ENCODE peak calls at places on chromosome 12, in ten cellular contexts. L is fibroblast of lung; H is upper lobe of right lung; J is Panc1; U is neural progenitor cell; N is CD4-positive, CD25-positive, alpha-beta regulatory T cell; F is cardiac muscle cell; O is SK-N-SH; D is right lobe of liver; K is aorta. V is an unnamed sample.
A peak's percentile ranks its signal among the peaks of the same experiment; 100 is the strongest.

GRCh38 chr12:78571953-78572352 is 292.6 kb upstream of the SYT1 start:
- DNase-seq in F (no peak), K (no peak), H (no peak), L (no peak), D (no peak), N (no peak), O (no peak), J (no peak), U (peak; percentile 41), V (no peak)

GRCh38 chr12:108169671-108170070 is 40.6 kb downstream of the WSCD2 start:
- DNase-seq in F (no peak), L (no peak), D (no peak), J (no peak), N (no peak), O (no peak), U (no peak), K (no peak), H (no peak), V (no peak)

GRCh38 chr12:6328945-6329692 is 12.8 kb downstream of the TNFRSF1A start:
- DNase-seq in F (no peak), K (peak; percentile 57), O (no peak), L (no peak), D (no peak), U (no peak), J (no peak), H (no peak), N (no peak), V (no peak)

GRCh38 chr12:62933871-62934798 is 815 bp downstream of the PPM1H start:
- DNase-seq in J (no peak), F (peak; percentile 36), N (peak; percentile 1), U (peak; percentile 65), K (peak; percentile 63), L (peak; percentile 40), H (peak; percentile 77), O (peak; percentile 14), D (peak; percentile 55), V (peak; percentile 48)

GRCh38 chr12:402127-402456 is 648 bp downstream of the CCDC77 start:
- DNase-seq in H (no peak), U (peak; percentile 67), N (no peak), J (no peak), L (peak; percentile 26), F (peak; percentile 45), D (no peak), O (peak; percentile 32), K (no peak), V (no peak)

GRCh38 chr12:123971770-123972447 is 722 bp downstream of the CCDC92 start:
- DNase-seq in J (no peak), H (peak; percentile 77), U (peak; percentile 79), F (peak; percentile 41), D (peak; percentile 42), L (peak; percentile 59), K (no peak), N (peak; percentile 40), O (peak; percentile 69), V (no peak)

GRCh38 chr12:124471828-124472227 is 95.6 kb downstream of the NCOR2 start:
- DNase-seq in J (no peak), O (no peak), U (no peak), K (no peak), N (no peak), L (no peak), D (no peak), F (no peak), H (no peak), V (no peak)

GRCh38 chr12:107448198-107448597 is 237.4 kb upstream of the PWP1 start:
- DNase-seq in L (no peak), K (no peak), N (no peak), U (peak; percentile 73), O (peak; percentile 40), D (no peak), H (no peak), J (no peak), F (peak; percentile 8), V (no peak)

GRCh38 chr12:70592664-70593063 is 44.6 kb downstream of the PTPRB start:
- DNase-seq in D (no peak), F (no peak), N (no peak), H (no peak), L (no peak), J (no peak), K (no peak), O (no peak), U (no peak), V (no peak)

GRCh38 chr12:115172521-115172920 is 488.5 kb upstream of the TBX3 start:
- DNase-seq in K (no peak), L (peak; percentile 68), N (no peak), U (no peak), J (no peak), H (no peak), F (no peak), D (no peak), O (no peak), V (no peak)

GRCh38 chr12:68641138-68641537 is 30.4 kb downstream of the RAP1B start:
- DNase-seq in F (no peak), H (no peak), J (no peak), L (peak; percentile 32), N (peak; percentile 23), D (no peak), O (no peak), K (no peak), U (no peak), V (no peak)

GRCh38 chr12:108875682-108876361 is 4.1 kb upstream of the DAO start:
- DNase-seq in K (no peak), U (no peak), L (no peak), D (no peak), N (no peak), O (no peak), F (no peak), H (no peak), J (no peak), V (no peak)

GRCh38 chr12:8823565-8824300 is 1.3 kb downstream of the A2ML1 start:
- DNase-seq in J (no peak), N (no peak), U (peak; percentile 85), L (peak; percentile 33), D (no peak), K (no peak), O (peak; percentile 69), H (no peak), F (peak; percentile 46), V (no peak)

GRCh38 chr12:130026608-130027176 is 122.9 kb upstream of the TMEM132D start:
- DNase-seq in D (peak; percentile 50), K (no peak), O (peak; percentile 67), F (no peak), L (no peak), U (peak; percentile 63), H (no peak), N (no peak), J (no peak), V (no peak)

GRCh38 chr12:7060353-7060954 is at the start of gene C1S:
- DNase-seq in H (peak; percentile 73), J (no peak), U (peak; percentile 6), N (no peak), L (peak; percentile 93), K (peak; percentile 86), O (peak; percentile 53), F (peak; percentile 99), D (peak; percentile 72), V (peak; percentile 74)

GRCh38 chr12:86230516-86231146 is 25.6 kb downstream of the MGAT4C start:
- DNase-seq in H (no peak), U (no peak), J (peak; percentile 10), K (no peak), O (no peak), L (peak; percentile 70), D (no peak), F (peak; percentile 35), N (no peak), V (no peak)

GRCh38 chr12:69129014-69129413 is 110.4 kb upstream of the CPSF6 start:
- DNase-seq in D (no peak), L (no peak), F (peak; percentile 38), J (no peak), H (no peak), U (no peak), O (no peak), K (no peak), N (no peak), V (no peak)

GRCh38 chr12:65943388-65944137 is 119.3 kb downstream of the HMGA2 start:
- DNase-seq in O (no peak), L (no peak), J (no peak), F (peak; percentile 68), D (no peak), U (no peak), N (no peak), K (no peak), H (no peak), V (no peak)
- H3K4me1 ChIP-seq in O (no peaks in the 10 kb centered on the region), L (peaks cover 23% of the 10 kb centered on the region), J (peaks cover 83% of the 10 kb centered on the region), F (peaks cover 11% of the 10 kb centered on the region), D (no peaks in the 10 kb centered on the region), U (peaks cover 27% of the 10 kb centered on the region), N (no peaks in the 10 kb centered on the region), K (no peaks in the 10 kb centered on the region), H (peaks cover 12% of the 10 kb centered on the region), V (peaks cover 6% of the 10 kb centered on the region)

GRCh38 chr12:43112101-43112661 is 439.8 kb downstream of the ADAMTS20 start:
- DNase-seq in O (peak; percentile 15), H (no peak), J (no peak), L (peak; percentile 86), N (no peak), U (no peak), K (no peak), D (no peak), F (peak; percentile 42), V (no peak)
- H3K4me1 ChIP-seq in O (peaks cover 7% of the 10 kb centered on the region), H (no peaks in the 10 kb centered on the region), J (no peaks in the 10 kb centered on the region), L (no peaks in the 10 kb centered on the region), N (no peaks in the 10 kb centered on the region), U (no peaks in the 10 kb centered on the region), K (no peaks in the 10 kb centered on the region), D (no peaks in the 10 kb centered on the region), F (peaks cover 40% of the 10 kb centered on the region), V (no peaks in the 10 kb centered on the region)

GRCh38 chr12:1719139-1719538 is 28.3 kb downstream of the ADIPOR2 start:
- DNase-seq in K (no peak), L (no peak), O (no peak), H (no peak), J (no peak), U (no peak), F (peak; percentile 72), D (no peak), N (no peak), V (no peak)
- H3K4me1 ChIP-seq in K (peaks cover 2% of the 10 kb centered on the region), L (peaks cover 4% of the 10 kb centered on the region), O (no peaks in the 10 kb centered on the region), H (peaks cover 36% of the 10 kb centered on the region), J (no peaks in the 10 kb centered on the region), U (peaks cover 11% of the 10 kb centered on the region), F (no peaks in the 10 kb centered on the region), D (no peaks in the 10 kb centered on the region), N (no peaks in the 10 kb centered on the region), V (no peaks in the 10 kb centered on the region)

GRCh38 chr12:42070056-42070455 is 74.6 kb downstream of the GXYLT1 start:
- DNase-seq in J (no peak), D (no peak), O (no peak), L (peak; percentile 36), K (no peak), F (no peak), U (no peak), N (no peak), H (no peak), V (no peak)
- H3K4me1 ChIP-seq in J (no peaks in the 10 kb centered on the region), D (no peaks in the 10 kb centered on the region), O (no peaks in the 10 kb centered on the region), L (no peaks in the 10 kb centered on the region), K (no peaks in the 10 kb centered on the region), F (no peaks in the 10 kb centered on the region), U (no peaks in the 10 kb centered on the region), N (no peaks in the 10 kb centered on the region), H (no peaks in the 10 kb centered on the region), V (no peaks in the 10 kb centered on the region)